ENCODE peak calls at places on chromosomes 5 and 9, in five cellular contexts. One of them, this sample, is unnamed.
A peak's percentile ranks its signal among the peaks of the same experiment; 100 is the strongest.

GRCh38 chr9:71446499-71447411 is 321.6 kb downstream of the CEMIP2 start:
- DNase-seq in ascending aorta: no peak
- DNase-seq in left lung: peak; percentile 43
- DNase-seq in endodermal cell: peak; percentile 96
- DNase-seq in body of pancreas: peak; percentile 46
- DNase-seq in this sample: no peak

GRCh38 chr5:177468329-177469058 is 4.9 kb downstream of the DBN1 start:
- DNase-seq in ascending aorta: no peak
- DNase-seq in body of pancreas: no peak
- DNase-seq in endodermal cell: peak; percentile 87
- DNase-seq in left lung: no peak
- DNase-seq in this sample: peak; percentile 70

GRCh38 chr5:36552626-36553393 is 53.6 kb upstream of the SLC1A3 start:
- DNase-seq in left lung: peak; percentile 40
- DNase-seq in endodermal cell: peak; percentile 66
- DNase-seq in body of pancreas: no peak
- DNase-seq in ascending aorta: no peak
- DNase-seq in this sample: peak; percentile 54

GRCh38 chr9:96348261-96348660 is 35.2 kb downstream of the SLC35D2 start:
- DNase-seq in endodermal cell: no peak
- DNase-seq in ascending aorta: no peak
- DNase-seq in body of pancreas: no peak
- DNase-seq in left lung: no peak
- DNase-seq in this sample: no peak

GRCh38 chr5:160188151-160188967 is 40.9 kb upstream of the FABP6 start:
- DNase-seq in ascending aorta: no peak
- DNase-seq in left lung: peak; percentile 68
- DNase-seq in body of pancreas: peak; percentile 87
- DNase-seq in endodermal cell: peak; percentile 89
- DNase-seq in this sample: peak; percentile 78

GRCh38 chr5:74538206-74538661 is 102.3 kb downstream of the ENC1 start:
- DNase-seq in ascending aorta: peak; percentile 12
- DNase-seq in endodermal cell: no peak
- DNase-seq in body of pancreas: peak; percentile 48
- DNase-seq in left lung: peak; percentile 54
- DNase-seq in this sample: peak; percentile 99

GRCh38 chr9:26142201-26142600 is 464.0 kb upstream of the TUSC1 start:
- DNase-seq in ascending aorta: no peak
- DNase-seq in left lung: no peak
- DNase-seq in body of pancreas: no peak
- DNase-seq in endodermal cell: no peak
- DNase-seq in this sample: no peak

GRCh38 chr5:149212203-149212951 is 59.3 kb upstream of the AFAP1L1 start:
- DNase-seq in left lung: no peak
- DNase-seq in body of pancreas: no peak
- DNase-seq in endodermal cell: no peak
- DNase-seq in ascending aorta: no peak
- DNase-seq in this sample: peak; percentile 57

GRCh38 chr9:124635285-124635684 is 128.1 kb upstream of the NR5A1 start:
- DNase-seq in endodermal cell: peak; percentile 40
- DNase-seq in left lung: no peak
- DNase-seq in body of pancreas: no peak
- DNase-seq in ascending aorta: no peak
- DNase-seq in this sample: no peak

GRCh38 chr5:158060216-158060615 is 201.3 kb upstream of the CLINT1 start:
- DNase-seq in body of pancreas: no peak
- DNase-seq in ascending aorta: no peak
- DNase-seq in endodermal cell: no peak
- DNase-seq in left lung: no peak
- DNase-seq in this sample: peak; percentile 47

GRCh38 chr9:69758001-69758730 is 1.6 kb downstream of the PTAR1 start:
- DNase-seq in endodermal cell: no peak
- DNase-seq in body of pancreas: no peak
- DNase-seq in ascending aorta: no peak
- DNase-seq in left lung: no peak
- DNase-seq in this sample: no peak

GRCh38 chr5:112569596-112569995 is 150.5 kb upstream of the EPB41L4A start:
- DNase-seq in endodermal cell: no peak
- DNase-seq in body of pancreas: no peak
- DNase-seq in ascending aorta: no peak
- DNase-seq in left lung: no peak
- DNase-seq in this sample: no peak

GRCh38 chr5:1545798-1546355 is 22.1 kb upstream of the LPCAT1 start:
- DNase-seq in body of pancreas: no peak
- DNase-seq in endodermal cell: no peak
- DNase-seq in left lung: no peak
- DNase-seq in ascending aorta: no peak
- DNase-seq in this sample: peak; percentile 54

GRCh38 chr5:53946405-53947100 is 363.8 kb downstream of the ARL15 start:
- DNase-seq in body of pancreas: no peak
- DNase-seq in endodermal cell: no peak
- DNase-seq in left lung: no peak
- DNase-seq in ascending aorta: no peak
- DNase-seq in this sample: no peak
- H3K27ac ChIP-seq in body of pancreas: no peak overlapping the region
- H3K27ac ChIP-seq in endodermal cell: no peak overlapping the region
- H3K27ac ChIP-seq in left lung: no peak overlapping the region
- H3K27ac ChIP-seq in ascending aorta: no peak overlapping the region
- H3K27ac ChIP-seq in this sample: no peak overlapping the region

GRCh38 chr9:28770827-28771226 is 1197.5 kb upstream of the C9orf72 start:
- DNase-seq in body of pancreas: no peak
- DNase-seq in endodermal cell: no peak
- DNase-seq in ascending aorta: no peak
- DNase-seq in left lung: no peak
- DNase-seq in this sample: no peak

GRCh38 chr9:28770226-28770625 is 1196.9 kb upstream of the C9orf72 start:
- DNase-seq in body of pancreas: no peak
- DNase-seq in endodermal cell: no peak
- DNase-seq in left lung: no peak
- DNase-seq in ascending aorta: no peak
- DNase-seq in this sample: no peak

GRCh38 chr9:28779240-28779639 is 1206.0 kb upstream of the C9orf72 start:
- DNase-seq in ascending aorta: no peak
- DNase-seq in endodermal cell: no peak
- DNase-seq in body of pancreas: no peak
- DNase-seq in left lung: no peak
- DNase-seq in this sample: no peak

GRCh38 chr9:28774433-28775029 is 1201.2 kb upstream of the C9orf72 start:
- DNase-seq in left lung: no peak
- DNase-seq in endodermal cell: no peak
- DNase-seq in body of pancreas: no peak
- DNase-seq in ascending aorta: no peak
- DNase-seq in this sample: no peak
- TF ChIP-seq CTCF in left lung: no peak
- TF ChIP-seq CTCF in endodermal cell: peak; percentile 89
- TF ChIP-seq CTCF in body of pancreas: peak; percentile 35
- TF ChIP-seq CTCF in ascending aorta: peak; percentile 20
- TF ChIP-seq CTCF in this sample: peak; percentile 36

DNA sequence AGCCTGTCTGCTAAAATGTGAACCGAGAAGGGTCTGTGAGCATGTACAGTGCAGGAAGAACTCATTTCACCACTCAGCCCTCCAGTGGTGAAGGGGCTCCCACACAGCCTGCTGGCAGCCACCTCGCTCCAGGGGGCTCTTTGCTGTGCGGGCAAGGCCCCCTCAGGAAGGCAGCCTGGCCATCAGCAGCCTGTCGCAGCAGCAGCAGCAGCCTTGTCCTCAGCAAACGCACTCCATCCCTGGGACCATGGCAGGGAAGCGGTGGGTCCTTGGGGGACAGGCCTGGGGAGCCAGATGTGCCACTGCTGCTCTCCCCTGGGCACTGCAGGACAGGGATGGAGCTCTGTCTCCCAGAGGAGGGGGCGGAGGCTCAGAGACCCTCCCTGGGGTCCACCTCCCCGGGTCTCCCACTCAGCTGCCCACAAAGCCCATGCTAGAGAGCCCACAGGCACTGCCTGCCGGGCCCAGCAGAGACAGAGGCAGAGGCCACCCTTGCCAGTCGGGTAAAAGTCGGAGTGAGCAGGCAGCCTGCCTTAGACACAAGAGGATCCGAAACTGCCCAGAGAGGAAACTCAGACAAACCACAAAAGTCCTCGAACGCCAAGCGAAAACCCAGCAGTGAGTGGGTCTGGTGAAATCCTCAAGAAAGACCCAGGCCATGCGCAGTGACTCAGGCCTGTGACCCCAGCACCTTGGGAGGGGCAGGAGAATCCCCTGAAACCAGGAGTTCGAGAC is 8.0 kb downstream of the BRD3 start:
- DNase-seq in left lung: peak; percentile 70
- DNase-seq in ascending aorta: peak; percentile 7
- DNase-seq in body of pancreas: no peak
- DNase-seq in endodermal cell: peak; percentile 47
- DNase-seq in this sample: no peak
- H3K27ac ChIP-seq in left lung: no peak overlapping the region
- H3K27ac ChIP-seq in ascending aorta: no peak overlapping the region
- H3K27ac ChIP-seq in body of pancreas: no peak overlapping the region
- H3K27ac ChIP-seq in endodermal cell: no peak overlapping the region
- H3K27ac ChIP-seq in this sample: no peak overlapping the region

GRCh38 chr5:175842947-175843793 is 28.2 kb upstream of the CPLX2 start:
- DNase-seq in ascending aorta: no peak
- DNase-seq in left lung: no peak
- DNase-seq in endodermal cell: peak; percentile 75
- DNase-seq in body of pancreas: no peak
- DNase-seq in this sample: peak; percentile 77
- TF ChIP-seq CTCF in ascending aorta: no peak
- TF ChIP-seq CTCF in left lung: no peak
- TF ChIP-seq CTCF in endodermal cell: no peak
- TF ChIP-seq CTCF in body of pancreas: no peak
- TF ChIP-seq CTCF in this sample: no peak

GRCh38 chr9:94656190-94656589 is 16.9 kb upstream of the FBP1 start:
- DNase-seq in endodermal cell: peak; percentile 60
- DNase-seq in ascending aorta: no peak
- DNase-seq in left lung: peak; percentile 52
- DNase-seq in body of pancreas: peak; percentile 14
- DNase-seq in this sample: no peak
- H3K27ac ChIP-seq in endodermal cell: no peak overlapping the region
- H3K27ac ChIP-seq in ascending aorta: peak overlapping the region; percentile 45
- H3K27ac ChIP-seq in left lung: no peak overlapping the region
- H3K27ac ChIP-seq in body of pancreas: peak overlapping the region; percentile 9
- H3K27ac ChIP-seq in this sample: no peak overlapping the region

DNA sequence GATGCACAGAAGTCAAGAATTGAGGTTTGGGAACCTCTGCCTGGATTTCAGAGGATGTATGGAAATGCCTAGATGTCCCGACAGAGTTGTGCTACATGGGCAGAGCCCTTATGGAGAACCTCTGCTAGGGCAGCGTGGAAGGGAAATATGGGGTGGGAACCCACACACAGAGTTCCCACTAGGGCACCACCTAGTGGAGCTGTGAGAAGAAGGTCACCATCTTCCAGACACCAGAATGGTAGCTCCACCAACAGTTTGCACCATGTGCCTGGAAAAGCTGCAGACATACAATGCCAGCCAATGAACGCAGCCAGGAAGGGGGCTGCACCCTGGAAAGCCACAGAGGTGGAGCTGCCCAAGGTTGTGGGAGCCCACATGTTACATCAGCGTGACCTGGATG is 104.5 kb downstream of the STK32A start:
- DNase-seq in body of pancreas: peak; percentile 5
- DNase-seq in ascending aorta: no peak
- DNase-seq in endodermal cell: no peak
- DNase-seq in left lung: no peak
- DNase-seq in this sample: no peak
- TF ChIP-seq CTCF in body of pancreas: no peak
- TF ChIP-seq CTCF in ascending aorta: no peak
- TF ChIP-seq CTCF in endodermal cell: peak; percentile 47
- TF ChIP-seq CTCF in left lung: no peak
- TF ChIP-seq CTCF in this sample: no peak

DNA sequence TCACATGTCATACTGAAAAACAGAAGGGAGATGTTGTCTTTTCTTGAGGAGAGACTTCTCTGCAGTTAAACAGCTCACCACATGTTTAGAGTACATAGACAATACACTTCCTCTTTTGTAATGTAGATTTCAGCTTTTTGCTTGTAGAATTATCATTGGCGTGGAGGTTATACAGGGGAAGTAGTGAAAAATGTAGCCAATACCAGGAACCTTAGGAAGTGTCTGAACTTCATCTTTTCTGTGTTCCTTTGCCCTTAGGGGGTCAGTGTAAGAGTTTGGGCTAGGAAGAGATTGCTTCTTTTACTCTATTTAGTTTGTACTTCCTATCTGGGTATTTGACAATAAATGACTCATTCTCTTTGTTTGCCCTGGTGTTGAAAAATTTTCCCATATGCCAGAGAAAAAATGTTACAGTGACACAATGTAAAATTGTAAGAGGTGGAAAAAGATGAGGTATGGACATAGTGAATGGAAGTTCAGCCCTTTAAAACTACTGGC is 21.0 kb upstream of the CDKN2B start:
- DNase-seq in left lung: no peak
- DNase-seq in endodermal cell: no peak
- DNase-seq in ascending aorta: no peak
- DNase-seq in body of pancreas: no peak
- DNase-seq in this sample: peak; percentile 81
- H3K27ac ChIP-seq in left lung: peak overlapping the region; percentile 10
- H3K27ac ChIP-seq in endodermal cell: no peak overlapping the region
- H3K27ac ChIP-seq in ascending aorta: no peak overlapping the region
- H3K27ac ChIP-seq in body of pancreas: peak overlapping the region; percentile 46
- H3K27ac ChIP-seq in this sample: peak overlapping the region; percentile 74

This sample was measured in PC-9.